ENCODE peak calls at places on chromosome 14, in nine cellular contexts. One of them, this sample, is unnamed.

GRCh38 chr14:73249564-73250316 is 12.4 kb downstream of the PAPLN start:
- DNase-seq in lower lobe of right lung: no peak
- DNase-seq in tibial nerve: no peak
- DNase-seq in heart left ventricle: no peak
- DNase-seq in transverse colon: no peak
- DNase-seq in endodermal cell: no peak
- DNase-seq in heart right ventricle: no peak
- DNase-seq in keratinocyte: no peak
- DNase-seq in cardiac muscle cell: no peak
- DNase-seq in this sample: no peak

GRCh38 chr14:74980746-74981661 is 21.7 kb upstream of the EIF2B2 start:
- DNase-seq in lower lobe of right lung: no peak
- DNase-seq in tibial nerve: no peak
- DNase-seq in heart left ventricle: no peak
- DNase-seq in transverse colon: no peak
- DNase-seq in endodermal cell: peak; percentile 90
- DNase-seq in heart right ventricle: no peak
- DNase-seq in keratinocyte: no peak
- DNase-seq in cardiac muscle cell: peak; percentile 70
- DNase-seq in this sample: no peak

GRCh38 chr14:67620217-67620789 is 583 bp downstream of the ARG2 start:
- DNase-seq in lower lobe of right lung: no peak
- DNase-seq in tibial nerve: no peak
- DNase-seq in heart left ventricle: peak; percentile 30
- DNase-seq in transverse colon: peak; percentile 26
- DNase-seq in endodermal cell: peak; percentile 84
- DNase-seq in heart right ventricle: peak; percentile 13
- DNase-seq in keratinocyte: no peak
- DNase-seq in cardiac muscle cell: no peak
- DNase-seq in this sample: peak; percentile 33

GRCh38 chr14:24734917-24735500 is 101.0 kb upstream of the GZMB start:
- DNase-seq in lower lobe of right lung: no peak
- DNase-seq in tibial nerve: no peak
- DNase-seq in heart left ventricle: no peak
- DNase-seq in transverse colon: peak; percentile 33
- DNase-seq in endodermal cell: peak; percentile 71
- DNase-seq in heart right ventricle: no peak
- DNase-seq in keratinocyte: peak; percentile 35
- DNase-seq in cardiac muscle cell: peak; percentile 82
- DNase-seq in this sample: peak; percentile 71

GRCh38 chr14:99389171-99389826 is 91.4 kb downstream of the SETD3 start:
- DNase-seq in lower lobe of right lung: peak; percentile 67
- DNase-seq in tibial nerve: no peak
- DNase-seq in heart left ventricle: no peak
- DNase-seq in transverse colon: peak; percentile 67
- DNase-seq in endodermal cell: peak; percentile 92
- DNase-seq in heart right ventricle: peak; percentile 31
- DNase-seq in keratinocyte: no peak
- DNase-seq in cardiac muscle cell: peak; percentile 46
- DNase-seq in this sample: peak; percentile 52

GRCh38 chr14:72619071-72619710 is 274.7 kb downstream of the DPF3 start:
- DNase-seq in lower lobe of right lung: no peak
- DNase-seq in tibial nerve: no peak
- DNase-seq in heart left ventricle: peak; percentile 37
- DNase-seq in transverse colon: no peak
- DNase-seq in endodermal cell: peak; percentile 36
- DNase-seq in heart right ventricle: no peak
- DNase-seq in keratinocyte: no peak
- DNase-seq in cardiac muscle cell: no peak
- DNase-seq in this sample: peak; percentile 11

GRCh38 chr14:93936245-93936644 is 9.1 kb downstream of the FAM181A start:
- DNase-seq in lower lobe of right lung: no peak
- DNase-seq in tibial nerve: no peak
- DNase-seq in heart left ventricle: no peak
- DNase-seq in transverse colon: no peak
- DNase-seq in endodermal cell: peak; percentile 85
- DNase-seq in heart right ventricle: no peak
- DNase-seq in keratinocyte: no peak
- DNase-seq in cardiac muscle cell: no peak
- DNase-seq in this sample: no peak

GRCh38 chr14:30252151-30252550 is 306.8 kb upstream of the G2E3 start:
- DNase-seq in lower lobe of right lung: no peak
- DNase-seq in tibial nerve: no peak
- DNase-seq in heart left ventricle: no peak
- DNase-seq in transverse colon: no peak
- DNase-seq in endodermal cell: no peak
- DNase-seq in heart right ventricle: no peak
- DNase-seq in keratinocyte: no peak
- DNase-seq in cardiac muscle cell: no peak
- DNase-seq in this sample: no peak

GRCh38 chr14:22610931-22611330 is 12.8 kb downstream of the ABHD4 start:
- DNase-seq in lower lobe of right lung: no peak
- DNase-seq in tibial nerve: no peak
- DNase-seq in heart left ventricle: no peak
- DNase-seq in transverse colon: no peak
- DNase-seq in endodermal cell: no peak
- DNase-seq in heart right ventricle: no peak
- DNase-seq in keratinocyte: no peak
- DNase-seq in cardiac muscle cell: no peak
- DNase-seq in this sample: no peak

GRCh38 chr14:96623676-96624484 is 121.7 kb downstream of the PAPOLA start:
- DNase-seq in lower lobe of right lung: no peak
- DNase-seq in tibial nerve: no peak
- DNase-seq in heart left ventricle: no peak
- DNase-seq in transverse colon: no peak
- DNase-seq in endodermal cell: peak; percentile 37
- DNase-seq in heart right ventricle: no peak
- DNase-seq in keratinocyte: no peak
- DNase-seq in cardiac muscle cell: no peak
- DNase-seq in this sample: no peak

GRCh38 chr14:91364524-91365270 is 52.9 kb downstream of the CCDC88C start:
- DNase-seq in lower lobe of right lung: no peak
- DNase-seq in tibial nerve: no peak
- DNase-seq in heart left ventricle: no peak
- DNase-seq in transverse colon: no peak
- DNase-seq in endodermal cell: peak; percentile 55
- DNase-seq in heart right ventricle: no peak
- DNase-seq in keratinocyte: no peak
- DNase-seq in cardiac muscle cell: no peak
- DNase-seq in this sample: no peak

DNA sequence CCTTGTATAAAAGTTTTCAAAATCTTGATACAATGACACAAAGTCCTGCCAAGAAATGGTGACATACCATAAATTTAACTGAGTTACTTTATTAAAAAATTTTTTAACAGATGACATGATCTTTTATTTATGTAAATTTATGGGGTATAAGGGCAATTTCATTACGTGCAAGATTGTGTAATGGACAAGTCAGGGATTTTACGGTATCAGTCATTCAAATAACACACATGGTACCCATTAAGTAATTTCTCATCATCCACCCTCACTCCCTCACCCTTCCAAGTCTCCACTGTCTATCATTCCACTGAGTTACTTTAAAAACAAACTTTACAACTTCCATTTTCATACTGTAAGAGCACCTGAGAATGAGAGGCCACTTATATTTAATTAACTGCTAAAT is 37.4 kb downstream of the SPTLC2 start:
- DNase-seq in lower lobe of right lung: no peak
- DNase-seq in tibial nerve: no peak
- DNase-seq in heart left ventricle: no peak
- DNase-seq in transverse colon: no peak
- DNase-seq in endodermal cell: no peak
- DNase-seq in heart right ventricle: no peak
- DNase-seq in keratinocyte: no peak
- DNase-seq in cardiac muscle cell: no peak
- DNase-seq in this sample: no peak
- H3K4me1 ChIP-seq in lower lobe of right lung: peaks cover 32% of the 10 kb centered on the region
- H3K4me1 ChIP-seq in tibial nerve: peaks cover 13% of the 10 kb centered on the region
- H3K4me1 ChIP-seq in heart left ventricle: peaks cover 3% of the 10 kb centered on the region
- H3K4me1 ChIP-seq in transverse colon: peaks cover 31% of the 10 kb centered on the region
- H3K4me1 ChIP-seq in endodermal cell: peaks cover 3% of the 10 kb centered on the region
- H3K4me1 ChIP-seq in heart right ventricle: peaks cover 35% of the 10 kb centered on the region
- H3K4me1 ChIP-seq in keratinocyte: no peaks in the 10 kb centered on the region
- H3K4me1 ChIP-seq in cardiac muscle cell: no peaks in the 10 kb centered on the region
- H3K4me1 ChIP-seq in this sample: no peaks in the 10 kb centered on the region

DNA sequence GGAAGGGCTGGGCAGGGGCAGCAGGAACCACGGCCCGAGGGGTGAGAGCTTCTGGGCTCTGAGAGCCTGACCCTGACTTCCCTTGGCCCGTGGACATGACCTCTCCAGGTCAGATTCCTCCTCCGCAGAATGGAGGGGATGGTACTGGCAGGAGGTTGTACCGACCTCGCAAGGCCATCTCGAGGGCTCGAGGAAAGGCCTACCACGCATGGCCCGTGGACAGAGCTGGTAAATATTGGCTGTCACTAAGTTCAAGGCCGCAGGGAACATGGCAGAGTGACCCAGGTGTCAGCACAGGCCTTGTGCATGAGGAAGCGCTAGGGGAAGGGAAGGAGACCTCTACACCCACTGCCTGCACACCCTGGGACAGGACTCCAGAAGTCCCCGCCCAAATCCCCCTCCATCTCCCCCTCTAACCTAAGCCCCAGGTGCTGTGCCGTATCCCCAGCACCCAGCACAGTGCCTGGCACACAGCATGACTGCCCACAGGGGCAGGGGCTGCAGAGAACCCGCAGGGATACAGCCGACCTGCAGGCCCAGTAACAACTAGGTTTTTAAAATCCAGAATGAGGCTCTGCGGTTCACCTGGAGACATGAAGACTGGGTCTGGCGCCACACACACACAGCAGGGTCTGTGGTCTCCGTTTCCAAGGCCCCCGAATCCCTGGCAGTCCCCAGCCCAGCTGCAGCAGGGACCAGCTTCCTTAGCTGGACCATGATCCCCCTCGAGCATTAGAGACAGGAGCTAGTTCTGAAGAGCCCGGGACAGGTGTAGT is 54.8 kb upstream of the PPP2R5C start:
- DNase-seq in lower lobe of right lung: no peak
- DNase-seq in tibial nerve: no peak
- DNase-seq in heart left ventricle: no peak
- DNase-seq in transverse colon: no peak
- DNase-seq in endodermal cell: peak; percentile 56
- DNase-seq in heart right ventricle: no peak
- DNase-seq in keratinocyte: no peak
- DNase-seq in cardiac muscle cell: no peak
- DNase-seq in this sample: no peak
- H3K4me1 ChIP-seq in lower lobe of right lung: peaks cover 33% of the 10 kb centered on the region
- H3K4me1 ChIP-seq in tibial nerve: peaks cover 16% of the 10 kb centered on the region
- H3K4me1 ChIP-seq in heart left ventricle: peaks cover 11% of the 10 kb centered on the region
- H3K4me1 ChIP-seq in transverse colon: peaks cover 15% of the 10 kb centered on the region
- H3K4me1 ChIP-seq in endodermal cell: peaks cover 2% of the 10 kb centered on the region
- H3K4me1 ChIP-seq in heart right ventricle: peaks cover 29% of the 10 kb centered on the region
- H3K4me1 ChIP-seq in keratinocyte: peaks cover 15% of the 10 kb centered on the region
- H3K4me1 ChIP-seq in cardiac muscle cell: no peaks in the 10 kb centered on the region
- H3K4me1 ChIP-seq in this sample: peaks cover 14% of the 10 kb centered on the region

GRCh38 chr14:80978403-80978802 is 23.0 kb downstream of the TSHR start:
- DNase-seq in lower lobe of right lung: no peak
- DNase-seq in tibial nerve: no peak
- DNase-seq in heart left ventricle: no peak
- DNase-seq in transverse colon: no peak
- DNase-seq in endodermal cell: no peak
- DNase-seq in heart right ventricle: no peak
- DNase-seq in keratinocyte: no peak
- DNase-seq in cardiac muscle cell: no peak
- DNase-seq in this sample: no peak

GRCh38 chr14:80979951-80980350 is 24.5 kb downstream of the TSHR start:
- DNase-seq in lower lobe of right lung: no peak
- DNase-seq in tibial nerve: no peak
- DNase-seq in heart left ventricle: no peak
- DNase-seq in transverse colon: no peak
- DNase-seq in endodermal cell: no peak
- DNase-seq in heart right ventricle: no peak
- DNase-seq in keratinocyte: no peak
- DNase-seq in cardiac muscle cell: no peak
- DNase-seq in this sample: no peak

GRCh38 chr14:80981156-80981555 is 25.7 kb downstream of the TSHR start:
- DNase-seq in lower lobe of right lung: no peak
- DNase-seq in tibial nerve: no peak
- DNase-seq in heart left ventricle: no peak
- DNase-seq in transverse colon: no peak
- DNase-seq in endodermal cell: no peak
- DNase-seq in heart right ventricle: no peak
- DNase-seq in keratinocyte: no peak
- DNase-seq in cardiac muscle cell: no peak
- DNase-seq in this sample: no peak

GRCh38 chr14:80981673-80982072 is 26.3 kb downstream of the TSHR start:
- DNase-seq in lower lobe of right lung: no peak
- DNase-seq in tibial nerve: no peak
- DNase-seq in heart left ventricle: no peak
- DNase-seq in transverse colon: no peak
- DNase-seq in endodermal cell: no peak
- DNase-seq in heart right ventricle: no peak
- DNase-seq in keratinocyte: no peak
- DNase-seq in cardiac muscle cell: no peak
- DNase-seq in this sample: no peak

GRCh38 chr14:80982711-80983110 is 27.3 kb downstream of the TSHR start:
- DNase-seq in lower lobe of right lung: no peak
- DNase-seq in tibial nerve: no peak
- DNase-seq in heart left ventricle: no peak
- DNase-seq in transverse colon: no peak
- DNase-seq in endodermal cell: no peak
- DNase-seq in heart right ventricle: no peak
- DNase-seq in keratinocyte: no peak
- DNase-seq in cardiac muscle cell: no peak
- DNase-seq in this sample: no peak
- H3K4me1 ChIP-seq in lower lobe of right lung: no peaks in the 10 kb centered on the region
- H3K4me1 ChIP-seq in tibial nerve: no peaks in the 10 kb centered on the region
- H3K4me1 ChIP-seq in heart left ventricle: no peaks in the 10 kb centered on the region
- H3K4me1 ChIP-seq in transverse colon: peaks cover 5% of the 10 kb centered on the region
- H3K4me1 ChIP-seq in endodermal cell: no peaks in the 10 kb centered on the region
- H3K4me1 ChIP-seq in heart right ventricle: no peaks in the 10 kb centered on the region
- H3K4me1 ChIP-seq in keratinocyte: no peaks in the 10 kb centered on the region
- H3K4me1 ChIP-seq in cardiac muscle cell: no peaks in the 10 kb centered on the region
- H3K4me1 ChIP-seq in this sample: no peaks in the 10 kb centered on the region

DNA sequence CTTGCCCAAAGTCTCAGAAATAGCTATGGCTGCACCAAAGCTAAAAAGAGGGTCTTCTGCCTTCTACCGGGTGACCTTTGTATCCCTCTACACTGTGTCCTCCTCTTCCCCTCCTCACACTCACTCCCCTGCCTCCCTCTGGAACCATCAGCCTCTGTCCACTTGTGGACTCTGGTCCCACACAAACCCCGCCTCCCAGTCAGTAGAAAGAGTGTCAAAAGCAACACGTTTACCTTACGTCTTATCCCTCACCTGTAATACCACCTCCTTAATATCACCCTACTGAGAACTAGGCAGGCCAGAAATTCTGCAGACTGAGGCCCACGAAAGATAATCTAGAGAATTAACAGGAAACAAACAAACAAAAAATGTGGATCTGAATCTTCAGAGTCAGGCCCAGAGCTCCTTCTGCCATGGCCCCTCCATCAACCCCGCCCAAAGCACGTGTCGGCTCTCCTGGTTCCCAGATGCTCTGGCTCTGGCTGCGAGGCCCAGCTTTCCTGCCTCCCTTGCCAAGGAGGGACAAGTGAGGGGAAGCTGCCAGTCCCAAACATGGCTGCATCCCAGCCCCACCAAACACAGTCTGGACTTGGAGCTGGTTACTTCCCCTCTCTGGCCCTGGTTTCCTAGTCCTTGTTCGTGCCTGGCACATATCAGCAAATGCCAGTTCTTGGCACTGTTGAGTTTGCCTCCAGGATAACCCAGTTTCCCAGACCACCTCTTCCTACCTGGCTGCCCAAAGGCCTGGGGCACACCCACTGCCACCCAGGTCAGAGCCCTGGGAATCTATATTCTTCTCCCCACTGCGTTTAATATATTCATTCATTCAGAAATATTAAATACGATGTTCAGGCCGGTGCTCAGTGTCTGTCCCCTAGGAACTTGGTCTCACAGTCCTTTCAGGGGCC is 2.7 kb downstream of the ACTN1 start:
- DNase-seq in lower lobe of right lung: no peak
- DNase-seq in tibial nerve: no peak
- DNase-seq in heart left ventricle: peak; percentile 81
- DNase-seq in transverse colon: peak; percentile 52
- DNase-seq in endodermal cell: peak; percentile 55
- DNase-seq in heart right ventricle: peak; percentile 66
- DNase-seq in keratinocyte: no peak
- DNase-seq in cardiac muscle cell: peak; percentile 40
- DNase-seq in this sample: peak; percentile 60
- H3K4me1 ChIP-seq in lower lobe of right lung: peaks cover 44% of the 10 kb centered on the region
- H3K4me1 ChIP-seq in tibial nerve: peaks cover 29% of the 10 kb centered on the region
- H3K4me1 ChIP-seq in heart left ventricle: peaks cover 15% of the 10 kb centered on the region
- H3K4me1 ChIP-seq in transverse colon: peaks cover 29% of the 10 kb centered on the region
- H3K4me1 ChIP-seq in endodermal cell: peaks cover 9% of the 10 kb centered on the region
- H3K4me1 ChIP-seq in heart right ventricle: peaks cover 43% of the 10 kb centered on the region
- H3K4me1 ChIP-seq in keratinocyte: peaks cover 52% of the 10 kb centered on the region
- H3K4me1 ChIP-seq in cardiac muscle cell: peaks cover 11% of the 10 kb centered on the region
- H3K4me1 ChIP-seq in this sample: no peaks in the 10 kb centered on the region